ENCODE peak calls at places on chromosomes 13 and 19, in six cellular contexts. Q is Right ventricle myocardium inferior; M is NCI-H446; T is activated T-helper 1 cell treated with anti-CD3 and anti-CD28 coated beads, Interleukin-2, amount 50 U/mL, for 16 hours; J is NCI-H1092 treated with DMSO at 0.1 percent for 48 hours; F is choroid plexus epithelial cell. C is an unnamed sample.

GRCh38 chr13:73849292-73849691 is 284.9 kb downstream of the KLF12 start:
- DNase-seq in Q (no peak), M (no peak), T (no peak), J (peak), F (peak), C (peak)

GRCh38 chr13:34416833-34417425 is 525.1 kb upstream of the NBEA start:
- DNase-seq in Q (peak), M (peak), T (no peak), J (peak), F (peak), C (no peak)

GRCh38 chr13:36030670-36031331 is 100.4 kb downstream of the DCLK1 start:
- DNase-seq in Q (no peak), M (peak), T (no peak), J (no peak), F (peak), C (no peak)

GRCh38 chr13:90414691-90415596 is 932.5 kb upstream of the MIR17HG start:
- DNase-seq in Q (no peak), M (no peak), T (no peak), J (no peak), F (peak), C (no peak)

GRCh38 chr19:29623726-29624488 is 17.8 kb downstream of the POP4 start:
- DNase-seq in Q (no peak), M (no peak), T (peak), J (no peak), F (no peak), C (no peak)

GRCh38 chr13:28503182-28503980 is 8.5 kb upstream of the FLT1 start:
- DNase-seq in Q (no peak), M (no peak), T (no peak), J (no peak), F (no peak), C (no peak)

GRCh38 chr13:102461302-102461701 is 59.5 kb upstream of the FGF14 start:
- DNase-seq in Q (no peak), M (no peak), T (no peak), J (no peak), F (peak), C (no peak)

GRCh38 chr13:78657699-78658629 is 991 bp downstream of the OBI1 start:
- DNase-seq in Q (no peak), M (no peak), T (no peak), J (peak), F (peak), C (peak)

GRCh38 chr13:74062933-74063332 is 71.3 kb downstream of the KLF12 start:
- DNase-seq in Q (peak), M (no peak), T (no peak), J (no peak), F (peak), C (no peak)

GRCh38 chr13:64525687-64526086 is 2704.4 kb downstream of the PCDH9 start:
- DNase-seq in Q (no peak), M (no peak), T (no peak), J (no peak), F (no peak), C (no peak)

GRCh38 chr13:41107104-41107571 is 25.5 kb downstream of the KBTBD6 start:
- DNase-seq in Q (no peak), M (no peak), T (no peak), J (no peak), F (no peak), C (no peak)

GRCh38 chr13:48675247-48675646 is 21.5 kb downstream of the CYSLTR2 start:
- DNase-seq in Q (no peak), M (no peak), T (no peak), J (no peak), F (no peak), C (no peak)

GRCh38 chr13:95341441-95341840 is 40.2 kb upstream of the ABCC4 start:
- DNase-seq in Q (no peak), M (no peak), T (no peak), J (no peak), F (no peak), C (no peak)

GRCh38 chr13:27919299-27919933 is 384 bp upstream of the PDX1 start:
- DNase-seq in Q (no peak), M (no peak), T (no peak), J (peak), F (no peak), C (no peak)

GRCh38 chr13:19961924-19962323 is 3.4 kb downstream of the ZMYM2 start:
- DNase-seq in Q (no peak), M (no peak), T (no peak), J (no peak), F (no peak), C (no peak)

GRCh38 chr19:46107371-46107770 is 17.1 kb downstream of the IGFL3 start:
- DNase-seq in Q (no peak), M (no peak), T (no peak), J (no peak), F (peak), C (no peak)

GRCh38 chr19:1438933-1439358 is 750 bp downstream of the RPS15 start:
- DNase-seq in Q (no peak), M (no peak), T (no peak), J (no peak), F (no peak), C (no peak)

GRCh38 chr19:41302624-41303351 is 7.2 kb upstream of the CCDC97 start:
- DNase-seq in Q (no peak), M (no peak), T (peak), J (no peak), F (no peak), C (no peak)

GRCh38 chr13:35765941-35766340 is 289.5 kb upstream of the MAB21L1 start:
- DNase-seq in Q (no peak), M (no peak), T (no peak), J (no peak), F (no peak), C (no peak)

GRCh38 chr19:13962738-13963602 is 10.7 kb downstream of the DCAF15 start:
- DNase-seq in Q (peak), M (no peak), T (no peak), J (no peak), F (no peak), C (no peak)

GRCh38 chr19:30090963-30091362 is 148.9 kb downstream of the URI1 start:
- DNase-seq in Q (peak), M (no peak), T (no peak), J (no peak), F (no peak), C (no peak)

GRCh38 chr19:18928018-18928805 is 8.7 kb downstream of the DDX49 start:
- DNase-seq in Q (no peak), M (no peak), T (no peak), J (no peak), F (no peak), C (no peak)

GRCh38 chr13:93534181-93534700 is 307.6 kb downstream of the GPC6 start:
- DNase-seq in Q (no peak), M (no peak), T (no peak), J (no peak), F (no peak), C (no peak)

GRCh38 chr13:26168276-26168814 is 53.8 kb downstream of the RNF6 start:
- DNase-seq in Q (no peak), M (no peak), T (no peak), J (no peak), F (peak), C (no peak)

GRCh38 chr19:38826856-38827551 is 4.6 kb downstream of the ECH1 start:
- DNase-seq in Q (no peak), M (no peak), T (no peak), J (no peak), F (no peak), C (no peak)

GRCh38 chr13:92137519-92137918 is 739.1 kb downstream of the GPC5 start:
- DNase-seq in Q (no peak), M (no peak), T (no peak), J (no peak), F (peak), C (no peak)

GRCh38 chr13:111329641-111330040 is 9.2 kb downstream of the TEX29 start:
- DNase-seq in Q (no peak), M (no peak), T (no peak), J (no peak), F (no peak), C (no peak)

GRCh38 chr13:40479196-40479845 is 187.1 kb downstream of the FOXO1 start:
- DNase-seq in Q (no peak), M (no peak), T (no peak), J (no peak), F (no peak), C (no peak)

GRCh38 chr19:44943801-44944249 is 1.8 kb downstream of the APOC4 start:
- DNase-seq in Q (no peak), M (no peak), T (no peak), J (no peak), F (no peak), C (no peak)